ENCODE peak calls at places on chromosomes 13 and 19, in six cellular contexts. One of them, this sample, is unnamed. For H3K4me1, the result is how much of the 10 kb centered on the place peaks cover.

GRCh38 chr13:80171096-80171495 is 169.8 kb downstream of the SPRY2 start:
- DNase-seq in aorta: no peak
- DNase-seq in effector memory CD4-positive, alpha-beta T cell: no peak
- DNase-seq in ascending aorta: no peak
- DNase-seq in CD4-positive, alpha-beta memory T cell: no peak
- DNase-seq in ovary: no peak
- DNase-seq in this sample: no peak

GRCh38 chr13:22848539-22849052 is 332.2 kb upstream of the SGCG start:
- DNase-seq in ovary: no peak
- DNase-seq in effector memory CD4-positive, alpha-beta T cell: no peak
- DNase-seq in CD4-positive, alpha-beta memory T cell: no peak
- DNase-seq in aorta: no peak
- DNase-seq in ascending aorta: no peak
- DNase-seq in this sample: no peak

GRCh38 chr19:50328257-50329145 is 676 bp downstream of the KCNC3 start:
- DNase-seq in CD4-positive, alpha-beta memory T cell: no peak
- DNase-seq in aorta: peak
- DNase-seq in ovary: no peak
- DNase-seq in ascending aorta: no peak
- DNase-seq in effector memory CD4-positive, alpha-beta T cell: no peak
- DNase-seq in this sample: no peak

GRCh38 chr13:33409673-33410072 is 124.1 kb upstream of the STARD13 start:
- DNase-seq in effector memory CD4-positive, alpha-beta T cell: no peak
- DNase-seq in ascending aorta: no peak
- DNase-seq in ovary: no peak
- DNase-seq in CD4-positive, alpha-beta memory T cell: no peak
- DNase-seq in aorta: no peak
- DNase-seq in this sample: no peak

GRCh38 chr19:7926021-7926726 is at the start of gene CTXN1:
- DNase-seq in ascending aorta: no peak
- DNase-seq in effector memory CD4-positive, alpha-beta T cell: peak
- DNase-seq in aorta: peak
- DNase-seq in ovary: peak
- DNase-seq in CD4-positive, alpha-beta memory T cell: peak
- DNase-seq in this sample: no peak

GRCh38 chr13:31614704-31615103 is 124.6 kb upstream of the RXFP2 start:
- DNase-seq in aorta: no peak
- DNase-seq in ovary: no peak
- DNase-seq in CD4-positive, alpha-beta memory T cell: no peak
- DNase-seq in effector memory CD4-positive, alpha-beta T cell: no peak
- DNase-seq in ascending aorta: no peak
- DNase-seq in this sample: no peak

GRCh38 chr13:75417006-75417384 is 65.0 kb downstream of the TBC1D4 start:
- DNase-seq in ascending aorta: no peak
- DNase-seq in ovary: no peak
- DNase-seq in CD4-positive, alpha-beta memory T cell: no peak
- DNase-seq in effector memory CD4-positive, alpha-beta T cell: no peak
- DNase-seq in aorta: no peak
- DNase-seq in this sample: no peak

GRCh38 chr13:97934590-97934989 is 18.9 kb upstream of the IPO5 start:
- DNase-seq in ovary: no peak
- DNase-seq in aorta: no peak
- DNase-seq in effector memory CD4-positive, alpha-beta T cell: no peak
- DNase-seq in CD4-positive, alpha-beta memory T cell: no peak
- DNase-seq in ascending aorta: no peak
- DNase-seq in this sample: no peak

GRCh38 chr19:44643605-44644390 is at the start of gene PVR:
- DNase-seq in ovary: peak
- DNase-seq in CD4-positive, alpha-beta memory T cell: no peak
- DNase-seq in effector memory CD4-positive, alpha-beta T cell: no peak
- DNase-seq in aorta: peak
- DNase-seq in ascending aorta: peak
- DNase-seq in this sample: no peak

GRCh38 chr13:45595968-45596367 is 19.6 kb downstream of the ERICH6B start:
- DNase-seq in ovary: no peak
- DNase-seq in effector memory CD4-positive, alpha-beta T cell: no peak
- DNase-seq in CD4-positive, alpha-beta memory T cell: no peak
- DNase-seq in aorta: no peak
- DNase-seq in ascending aorta: no peak
- DNase-seq in this sample: no peak

GRCh38 chr19:3699071-3699740 is 1.1 kb downstream of the PIP5K1C start:
- DNase-seq in ovary: no peak
- DNase-seq in CD4-positive, alpha-beta memory T cell: peak
- DNase-seq in aorta: peak
- DNase-seq in effector memory CD4-positive, alpha-beta T cell: no peak
- DNase-seq in ascending aorta: no peak
- DNase-seq in this sample: no peak

GRCh38 chr13:86741762-86742285 is 929.3 kb upstream of the SLITRK5 start:
- DNase-seq in ascending aorta: no peak
- DNase-seq in effector memory CD4-positive, alpha-beta T cell: no peak
- DNase-seq in ovary: no peak
- DNase-seq in aorta: no peak
- DNase-seq in CD4-positive, alpha-beta memory T cell: no peak
- DNase-seq in this sample: no peak

GRCh38 chr19:35144600-35145436 is 1.8 kb downstream of the FXYD7 start:
- DNase-seq in aorta: no peak
- DNase-seq in ovary: no peak
- DNase-seq in CD4-positive, alpha-beta memory T cell: peak
- DNase-seq in ascending aorta: no peak
- DNase-seq in effector memory CD4-positive, alpha-beta T cell: no peak
- DNase-seq in this sample: no peak

GRCh38 chr19:31553844-31554215 is 204.6 kb upstream of the TSHZ3 start:
- DNase-seq in CD4-positive, alpha-beta memory T cell: no peak
- DNase-seq in ovary: peak
- DNase-seq in ascending aorta: no peak
- DNase-seq in aorta: no peak
- DNase-seq in effector memory CD4-positive, alpha-beta T cell: no peak
- DNase-seq in this sample: no peak

GRCh38 chr19:44003461-44004134 is 841 bp downstream of the ZNF230 start:
- DNase-seq in ovary: peak
- DNase-seq in CD4-positive, alpha-beta memory T cell: no peak
- DNase-seq in aorta: no peak
- DNase-seq in ascending aorta: no peak
- DNase-seq in effector memory CD4-positive, alpha-beta T cell: no peak
- DNase-seq in this sample: no peak

GRCh38 chr13:20157387-20157786 is 3.5 kb downstream of the GJA3 start:
- DNase-seq in ascending aorta: no peak
- DNase-seq in aorta: no peak
- DNase-seq in ovary: no peak
- DNase-seq in CD4-positive, alpha-beta memory T cell: no peak
- DNase-seq in effector memory CD4-positive, alpha-beta T cell: no peak
- DNase-seq in this sample: no peak

DNA sequence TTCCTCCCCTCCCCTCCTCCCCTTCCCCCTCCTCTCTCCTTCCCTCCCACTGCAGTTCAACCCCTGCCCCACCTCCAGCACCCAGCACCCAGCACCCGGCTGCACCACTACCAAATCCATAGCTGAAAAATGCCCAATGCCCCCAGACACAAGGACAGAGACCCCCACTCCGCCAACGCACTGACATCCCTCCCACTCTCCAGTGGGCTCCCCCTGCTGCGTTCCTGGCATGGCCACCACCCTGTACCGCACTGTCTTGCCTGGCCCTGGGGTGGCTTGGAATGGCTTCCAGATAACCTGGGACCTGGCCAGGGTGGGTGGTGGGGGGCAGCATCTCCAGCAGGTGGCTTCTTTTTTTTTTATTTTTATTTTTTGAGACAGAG is 5.8 kb upstream of the MKNK2 start:
- DNase-seq in ascending aorta: no peak
- DNase-seq in ovary: peak
- DNase-seq in effector memory CD4-positive, alpha-beta T cell: no peak
- DNase-seq in CD4-positive, alpha-beta memory T cell: no peak
- DNase-seq in aorta: no peak
- DNase-seq in this sample: no peak
- H3K4me1 ChIP-seq in ascending aorta: under half
- H3K4me1 ChIP-seq in ovary: under half
- H3K4me1 ChIP-seq in effector memory CD4-positive, alpha-beta T cell: half or more
- H3K4me1 ChIP-seq in CD4-positive, alpha-beta memory T cell: half or more
- H3K4me1 ChIP-seq in aorta: under half
- H3K4me1 ChIP-seq in this sample: half or more

GRCh38 chr19:30431591-30431990 is 59.4 kb downstream of the ZNF536 start:
- DNase-seq in ascending aorta: no peak
- DNase-seq in CD4-positive, alpha-beta memory T cell: no peak
- DNase-seq in ovary: no peak
- DNase-seq in aorta: no peak
- DNase-seq in effector memory CD4-positive, alpha-beta T cell: no peak
- DNase-seq in this sample: no peak
- H3K4me1 ChIP-seq in ascending aorta: under half
- H3K4me1 ChIP-seq in CD4-positive, alpha-beta memory T cell: under half
- H3K4me1 ChIP-seq in ovary: under half
- H3K4me1 ChIP-seq in aorta: under half
- H3K4me1 ChIP-seq in effector memory CD4-positive, alpha-beta T cell: under half
- H3K4me1 ChIP-seq in this sample: under half

GRCh38 chr19:46578450-46578849 is 22.7 kb upstream of the CALM3 start:
- DNase-seq in effector memory CD4-positive, alpha-beta T cell: no peak
- DNase-seq in aorta: no peak
- DNase-seq in ovary: no peak
- DNase-seq in ascending aorta: no peak
- DNase-seq in CD4-positive, alpha-beta memory T cell: no peak
- DNase-seq in this sample: no peak

GRCh38 chr19:46585539-46585938 is 15.6 kb upstream of the CALM3 start:
- DNase-seq in CD4-positive, alpha-beta memory T cell: no peak
- DNase-seq in effector memory CD4-positive, alpha-beta T cell: no peak
- DNase-seq in ascending aorta: no peak
- DNase-seq in ovary: no peak
- DNase-seq in aorta: no peak
- DNase-seq in this sample: no peak

GRCh38 chr19:46579286-46579944 is 21.7 kb upstream of the CALM3 start:
- DNase-seq in CD4-positive, alpha-beta memory T cell: no peak
- DNase-seq in aorta: no peak
- DNase-seq in ascending aorta: no peak
- DNase-seq in ovary: no peak
- DNase-seq in effector memory CD4-positive, alpha-beta T cell: no peak
- DNase-seq in this sample: no peak

GRCh38 chr19:46574533-46574932 is 26.6 kb upstream of the CALM3 start:
- DNase-seq in aorta: no peak
- DNase-seq in ovary: no peak
- DNase-seq in effector memory CD4-positive, alpha-beta T cell: no peak
- DNase-seq in CD4-positive, alpha-beta memory T cell: peak
- DNase-seq in ascending aorta: no peak
- DNase-seq in this sample: no peak

GRCh38 chr19:46580247-46580646 is 20.9 kb upstream of the CALM3 start:
- DNase-seq in ascending aorta: no peak
- DNase-seq in ovary: no peak
- DNase-seq in aorta: no peak
- DNase-seq in CD4-positive, alpha-beta memory T cell: no peak
- DNase-seq in effector memory CD4-positive, alpha-beta T cell: no peak
- DNase-seq in this sample: no peak
- H3K4me1 ChIP-seq in ascending aorta: under half
- H3K4me1 ChIP-seq in ovary: under half
- H3K4me1 ChIP-seq in aorta: under half
- H3K4me1 ChIP-seq in CD4-positive, alpha-beta memory T cell: under half
- H3K4me1 ChIP-seq in effector memory CD4-positive, alpha-beta T cell: under half
- H3K4me1 ChIP-seq in this sample: under half

DNA sequence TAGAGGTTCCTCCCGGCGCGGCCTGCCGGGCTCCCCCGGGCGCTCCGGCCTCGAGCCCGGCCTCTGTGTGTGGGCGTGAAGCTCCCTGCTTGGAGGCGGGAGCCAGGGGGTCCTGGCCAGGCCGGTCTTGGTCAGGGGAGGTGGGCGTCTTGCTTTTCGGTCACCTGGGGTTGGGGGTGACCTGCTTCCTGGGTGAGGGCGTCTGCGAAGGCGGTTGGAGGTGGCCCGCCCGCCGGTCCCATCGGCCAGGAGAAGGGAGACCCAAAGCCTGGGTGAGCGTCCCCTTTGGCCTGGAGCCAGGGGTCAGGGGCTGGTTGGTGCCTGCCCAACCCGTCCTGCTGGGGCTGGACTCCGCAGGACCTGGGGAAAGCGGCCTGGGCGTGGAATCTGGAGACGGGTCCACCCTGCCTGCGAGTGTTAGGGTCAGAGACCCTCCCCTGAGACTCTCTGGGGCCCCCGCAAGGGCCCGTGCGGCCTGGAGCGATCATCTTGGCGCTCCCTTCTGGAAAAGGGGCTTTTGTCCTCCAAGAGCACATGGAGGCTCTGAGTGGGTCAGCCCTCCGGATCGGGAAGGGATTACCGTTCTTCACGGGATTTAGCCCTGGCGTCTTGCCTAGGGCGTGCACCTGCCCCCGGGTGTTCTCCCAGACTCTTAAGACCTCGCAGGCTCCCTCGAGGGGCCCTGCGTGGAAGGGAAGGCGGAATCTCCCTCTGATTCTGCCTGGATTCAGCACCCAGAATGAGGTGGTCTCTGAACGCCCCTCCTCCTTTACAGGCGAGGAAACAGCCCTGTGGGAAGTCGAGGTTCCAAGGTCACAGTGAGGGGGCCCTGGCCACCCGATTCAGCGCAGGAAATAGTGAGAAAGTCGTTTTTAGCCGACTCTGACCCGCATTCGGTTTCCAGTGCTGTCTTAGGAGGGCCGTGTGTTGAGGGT is 762 bp downstream of the BSG start:
- DNase-seq in CD4-positive, alpha-beta memory T cell: no peak
- DNase-seq in ovary: peak
- DNase-seq in aorta: peak
- DNase-seq in ascending aorta: no peak
- DNase-seq in effector memory CD4-positive, alpha-beta T cell: no peak
- DNase-seq in this sample: no peak
- H3K4me1 ChIP-seq in CD4-positive, alpha-beta memory T cell: under half
- H3K4me1 ChIP-seq in ovary: under half
- H3K4me1 ChIP-seq in aorta: under half
- H3K4me1 ChIP-seq in ascending aorta: under half
- H3K4me1 ChIP-seq in effector memory CD4-positive, alpha-beta T cell: under half
- H3K4me1 ChIP-seq in this sample: half or more

DNA sequence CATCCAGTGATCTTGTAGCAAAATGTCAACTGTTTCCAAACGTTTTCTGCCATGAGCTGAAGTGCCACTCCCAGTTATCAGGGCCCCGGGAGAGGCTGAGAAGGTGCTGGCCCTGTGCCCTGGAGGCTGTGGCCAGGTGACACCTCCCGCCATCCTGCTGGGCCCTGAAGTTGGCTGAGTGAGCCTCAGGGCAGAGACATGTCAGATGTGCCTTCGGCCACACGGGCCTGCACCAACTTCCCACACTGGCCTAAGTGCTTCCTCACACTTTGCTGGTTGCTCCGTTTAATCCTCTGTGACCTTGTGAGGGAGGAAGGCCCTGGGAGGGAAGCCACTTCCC is 4.8 kb downstream of the ADPRHL1 start:
- DNase-seq in aorta: no peak
- DNase-seq in ovary: no peak
- DNase-seq in CD4-positive, alpha-beta memory T cell: no peak
- DNase-seq in effector memory CD4-positive, alpha-beta T cell: no peak
- DNase-seq in ascending aorta: no peak
- DNase-seq in this sample: no peak
- H3K4me1 ChIP-seq in aorta: under half
- H3K4me1 ChIP-seq in ovary: under half
- H3K4me1 ChIP-seq in CD4-positive, alpha-beta memory T cell: under half
- H3K4me1 ChIP-seq in effector memory CD4-positive, alpha-beta T cell: under half
- H3K4me1 ChIP-seq in ascending aorta: under half
- H3K4me1 ChIP-seq in this sample: under half

DNA sequence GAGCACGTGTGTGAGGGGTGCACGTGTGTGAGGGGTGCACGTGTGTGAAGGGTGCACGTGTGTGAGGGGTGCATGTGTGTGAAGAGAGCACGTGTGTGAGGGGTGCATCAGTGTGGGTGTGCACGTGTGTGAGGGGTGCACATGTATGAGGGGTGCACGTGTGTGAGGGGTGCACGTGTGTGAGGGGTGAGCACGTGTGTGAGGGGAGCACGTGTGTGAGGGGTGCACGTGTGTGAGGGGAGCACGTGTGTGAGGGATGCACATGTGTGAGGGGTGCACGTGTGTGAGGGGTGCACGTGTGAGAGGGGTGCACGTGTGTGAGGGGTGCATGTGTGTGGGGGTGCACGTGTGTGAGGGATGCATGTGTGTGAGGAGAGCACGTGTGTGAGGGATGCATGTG is 15.7 kb downstream of the RASA3 start:
- DNase-seq in CD4-positive, alpha-beta memory T cell: no peak
- DNase-seq in aorta: no peak
- DNase-seq in ascending aorta: no peak
- DNase-seq in ovary: peak
- DNase-seq in effector memory CD4-positive, alpha-beta T cell: no peak
- DNase-seq in this sample: no peak
- H3K4me1 ChIP-seq in CD4-positive, alpha-beta memory T cell: half or more
- H3K4me1 ChIP-seq in aorta: under half
- H3K4me1 ChIP-seq in ascending aorta: under half
- H3K4me1 ChIP-seq in ovary: under half
- H3K4me1 ChIP-seq in effector memory CD4-positive, alpha-beta T cell: half or more
- H3K4me1 ChIP-seq in this sample: half or more